ENCODE peak calls at places on chromosomes 4 and X, in five cellular contexts. X is CD8-positive, alpha-beta T cell; N is mammary epithelial cell; M is endothelial cell; Y is kidney epithelial cell. J is an unnamed sample.

GRCh38 chr4:32189788-32190187 is 1469.6 kb downstream of the PCDH7 start:
- DNase-seq in X (no peak), N (no peak), M (no peak), Y (no peak), J (no peak)

GRCh38 chrX:55451990-55452824 is at the start of gene MAGEH1:
- DNase-seq in X (peak; percentile 63), N (peak; percentile 45), M (peak; percentile 56), Y (peak; percentile 35), J (peak; percentile 67)

GRCh38 chr4:6019316-6020263 is 1.4 kb upstream of the C4orf50 start:
- DNase-seq in X (no peak), N (no peak), M (peak; percentile 71), Y (no peak), J (peak; percentile 66)

GRCh38 chrX:74162199-74162598 is 141.8 kb upstream of the ZCCHC13 start:
- DNase-seq in X (no peak), N (no peak), M (no peak), Y (no peak), J (no peak)

GRCh38 chrX:139091086-139091485 is 379.6 kb upstream of the FGF13 start:
- DNase-seq in X (no peak), N (no peak), M (no peak), Y (no peak), J (no peak)

GRCh38 chrX:9429767-9430166 is 35.1 kb upstream of the TBL1X start:
- DNase-seq in X (no peak), N (no peak), M (no peak), Y (no peak), J (no peak)

GRCh38 chrX:531611-531936 is 99.0 kb upstream of the SHOX start:
- DNase-seq in X (no peak), N (no peak), M (no peak), Y (no peak), J (no peak)

GRCh38 chr4:98996056-98996941 is 778 bp downstream of the METAP1 start:
- DNase-seq in X (no peak), N (peak; percentile 53), M (no peak), Y (no peak), J (peak; percentile 28)

GRCh38 chr4:148065069-148065468 is 333.2 kb downstream of the ARHGAP10 start:
- DNase-seq in X (no peak), N (peak; percentile 13), M (no peak), Y (no peak), J (no peak)

GRCh38 chrX:34275710-34276109 is 143.6 kb upstream of the FAM47A start:
- DNase-seq in X (no peak), N (no peak), M (peak; percentile 2), Y (no peak), J (no peak)

GRCh38 chrX:131895002-131895401 is 128.1 kb upstream of the STK26 start:
- DNase-seq in X (no peak), N (peak; percentile 40), M (no peak), Y (peak; percentile 12), J (no peak)

GRCh38 chrX:13747836-13748235 is 13.3 kb downstream of the OFD1 start:
- DNase-seq in X (no peak), N (peak; percentile 59), M (peak; percentile 26), Y (peak; percentile 21), J (no peak)
- TF ChIP-seq CTCF in X (no peak), N (peak; percentile 61), M (no peak), Y (peak; percentile 60), J (peak; percentile 49)

GRCh38 chr4:102541708-102542107 is 40.5 kb downstream of the NFKB1 start:
- DNase-seq in X (no peak), N (no peak), M (peak; percentile 53), Y (no peak), J (no peak)
- TF ChIP-seq CTCF in X (no peak), N (no peak), M (no peak), Y (no peak), J (peak; percentile 33)

GRCh38 chr4:126479709-126480108 is 1153.0 kb upstream of the INTU start:
- DNase-seq in X (no peak), N (no peak), M (no peak), Y (no peak), J (no peak)
- TF ChIP-seq CTCF in X (no peak), N (no peak), M (no peak), Y (no peak), J (no peak)

GRCh38 chr4:24963277-24963676 is 50.4 kb upstream of the CCDC149 start:
- DNase-seq in X (no peak), N (no peak), M (no peak), Y (no peak), J (no peak)
- TF ChIP-seq CTCF in X (no peak), N (no peak), M (no peak), Y (no peak), J (no peak)

GRCh38 chr4:52891743-52892142 is 29.6 kb downstream of the RASL11B start:
- DNase-seq in X (no peak), N (no peak), M (no peak), Y (no peak), J (no peak)

GRCh38 chr4:52890401-52890791 is 28.3 kb downstream of the RASL11B start:
- DNase-seq in X (no peak), N (no peak), M (no peak), Y (no peak), J (no peak)

GRCh38 chr4:52889778-52890400 is 27.8 kb downstream of the RASL11B start:
- DNase-seq in X (no peak), N (peak; percentile 63), M (no peak), Y (no peak), J (no peak)

GRCh38 chr4:52892880-52893279 is 30.8 kb downstream of the RASL11B start:
- DNase-seq in X (no peak), N (no peak), M (no peak), Y (no peak), J (no peak)

DNA sequence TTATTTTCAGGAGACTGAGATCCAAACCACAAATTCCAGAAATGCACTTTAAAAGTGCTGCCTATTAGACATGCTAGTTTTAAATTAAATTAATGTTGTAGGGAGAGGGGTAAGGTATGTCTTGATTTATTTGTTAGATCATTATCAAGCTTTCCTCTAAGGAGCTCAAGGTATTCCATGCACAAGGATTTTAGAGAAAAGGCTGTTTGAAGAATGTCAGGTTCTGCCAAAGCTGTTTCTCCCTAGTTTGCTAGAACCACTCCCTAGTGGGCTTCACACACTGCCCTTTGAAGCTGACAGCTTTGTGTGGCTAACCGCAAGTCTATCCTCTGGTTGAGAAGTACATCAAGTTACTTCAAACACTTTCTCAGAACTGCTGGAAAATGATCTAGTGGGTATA is 32.3 kb downstream of the RASL11B start:
- DNase-seq in X (no peak), N (no peak), M (no peak), Y (no peak), J (no peak)
- TF ChIP-seq CTCF in X (no peak), N (no peak), M (no peak), Y (no peak), J (no peak)

GRCh38 chrX:83185010-83185409 is 323.1 kb upstream of the POU3F4 start:
- DNase-seq in X (no peak), N (no peak), M (no peak), Y (no peak), J (no peak)
- TF ChIP-seq CTCF in X (no peak), N (no peak), M (no peak), Y (no peak), J (no peak)

DNA sequence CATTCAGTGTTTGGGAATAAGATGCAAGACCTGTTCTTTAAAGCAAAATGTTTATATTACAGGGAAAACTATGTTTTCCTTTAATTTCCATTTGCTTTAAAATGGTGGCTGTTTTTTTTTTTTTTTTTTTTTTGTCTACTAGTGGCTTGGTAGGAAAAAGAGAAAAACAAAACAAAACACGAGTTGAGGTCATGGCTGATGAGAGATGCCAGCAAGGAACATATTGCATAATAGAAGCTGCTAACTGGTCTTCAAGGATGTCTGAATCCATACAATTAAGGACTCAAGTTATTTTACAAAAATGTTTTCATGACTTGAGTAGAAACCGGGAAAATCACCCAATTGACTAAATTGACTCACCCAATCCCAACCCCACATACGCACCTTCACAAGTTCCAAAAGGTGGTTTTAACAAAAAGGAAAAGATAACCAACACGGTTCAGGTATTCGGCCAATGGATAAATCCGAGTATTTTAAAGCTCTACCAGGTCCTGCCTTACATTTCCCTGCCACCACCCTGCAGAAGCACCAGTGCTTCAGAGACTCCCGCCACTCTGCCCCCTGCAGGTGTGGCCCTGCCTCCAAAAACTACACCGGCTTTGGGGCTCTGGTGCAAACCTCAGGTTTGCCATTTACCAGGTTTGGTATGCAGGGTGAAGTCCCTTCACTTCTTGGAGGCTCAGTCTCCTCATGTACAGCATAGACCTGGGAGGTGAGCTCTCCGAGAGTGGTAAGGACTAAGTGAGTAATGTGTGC is 27.1 kb downstream of the PIR start:
- DNase-seq in X (no peak), N (no peak), M (peak; percentile 23), Y (no peak), J (no peak)
- TF ChIP-seq CTCF in X (no peak), N (peak; percentile 27), M (peak; percentile 23), Y (peak; percentile 4), J (peak; percentile 25)

GRCh38 chrX:50905334-50905733 is 5.2 kb upstream of the BMP15 start:
- DNase-seq in X (no peak), N (peak; percentile 11), M (no peak), Y (no peak), J (no peak)
- TF ChIP-seq CTCF in X (no peak), N (peak; percentile 43), M (peak; percentile 55), Y (peak; percentile 27), J (peak; percentile 30)